ENCODE peak calls at places on chromosomes 11 and 22, in eight cellular contexts. K is NCI-H146, R is mucosa of descending colon, N is neural crest cell, U is tibial nerve, S is hippocampal formation, Z is amniotic epithelial cell, D is HTR-8/SVneo. B is an unnamed sample.

GRCh38 chr11:3201112-3201581 is 17.5 kb downstream of the MRGPRG start:
- DNase-seq in K (no peak), R (no peak), N (no peak), U (no peak), S (no peak), Z (no peak), D (no peak), B (no peak)

GRCh38 chr11:104956528-104956927 is 11.8 kb downstream of the CASP4 start:
- DNase-seq in K (no peak), R (no peak), N (no peak), U (no peak), S (no peak), Z (peak; percentile 46), D (no peak), B (no peak)

GRCh38 chr22:23786261-23786710 is 480 bp upstream of the SMARCB1 start:
- DNase-seq in K (no peak), R (no peak), N (no peak), U (no peak), S (no peak), Z (no peak), D (no peak), B (no peak)

GRCh38 chr22:37077802-37078448 is 26.4 kb downstream of the KCTD17 start:
- DNase-seq in K (peak; percentile 1), R (peak; percentile 81), N (peak; percentile 77), U (peak; percentile 47), S (peak; percentile 27), Z (peak; percentile 34), D (peak; percentile 56), B (no peak)

GRCh38 chr11:16809901-16810668 is 71.6 kb downstream of the C11orf58 start:
- DNase-seq in K (no peak), R (no peak), N (no peak), U (no peak), S (peak; percentile 70), Z (peak; percentile 50), D (no peak), B (no peak)

GRCh38 chr11:28649922-28650321 is 541.7 kb downstream of the METTL15 start:
- DNase-seq in K (no peak), R (no peak), N (no peak), U (no peak), S (no peak), Z (no peak), D (no peak), B (no peak)

GRCh38 chr22:29314074-29314473 is 1.4 kb downstream of the RASL10A start:
- DNase-seq in K (peak; percentile 53), R (peak; percentile 78), N (no peak), U (no peak), S (no peak), Z (no peak), D (no peak), B (no peak)

GRCh38 chr11:58645854-58646253 is 23.4 kb downstream of the CNTF start:
- DNase-seq in K (no peak), R (no peak), N (no peak), U (no peak), S (no peak), Z (no peak), D (no peak), B (no peak)

GRCh38 chr22:29071261-29072045 is 1.4 kb upstream of the KREMEN1 start:
- DNase-seq in K (peak; percentile 69), R (peak; percentile 78), N (peak; percentile 42), U (no peak), S (no peak), Z (no peak), D (no peak), B (no peak)

GRCh38 chr11:125941241-125941605 is 4.6 kb upstream of the VSIG10L2 start:
- DNase-seq in K (peak; percentile 50), R (no peak), N (no peak), U (no peak), S (no peak), Z (no peak), D (no peak), B (no peak)

GRCh38 chr11:6237903-6238302 is 986 bp upstream of the CNGA4 start:
- DNase-seq in K (peak; percentile 89), R (no peak), N (no peak), U (no peak), S (no peak), Z (no peak), D (no peak), B (no peak)

GRCh38 chr22:37983860-37984791 is at the start of gene SOX10:
- DNase-seq in K (no peak), R (no peak), N (peak; percentile 61), U (no peak), S (peak; percentile 81), Z (no peak), D (no peak), B (no peak)

GRCh38 chr22:46041642-46042041 is 64.7 kb upstream of the WNT7B start:
- DNase-seq in K (peak; percentile 55), R (no peak), N (no peak), U (no peak), S (no peak), Z (no peak), D (no peak), B (no peak)

GRCh38 chr11:95675585-95675984 is 114.0 kb downstream of the FAM76B start:
- DNase-seq in K (no peak), R (no peak), N (no peak), U (no peak), S (no peak), Z (no peak), D (no peak), B (no peak)

GRCh38 chr11:78419327-78419726 is 1.7 kb upstream of the GAB2 start:
- DNase-seq in K (no peak), R (peak; percentile 39), N (no peak), U (peak; percentile 72), S (no peak), Z (peak; percentile 100), D (peak; percentile 21), B (peak; percentile 27)

GRCh38 chr22:40202225-40202944 is 24.7 kb downstream of the TNRC6B start:
- DNase-seq in K (no peak), R (no peak), N (no peak), U (no peak), S (no peak), Z (peak; percentile 12), D (no peak), B (no peak)

GRCh38 chr22:49670610-49671330 is 156.9 kb downstream of the BRD1 start:
- DNase-seq in K (peak; percentile 63), R (no peak), N (peak; percentile 26), U (no peak), S (no peak), Z (no peak), D (no peak), B (no peak)

GRCh38 chr11:61762798-61763197 is 10.4 kb downstream of the MYRF start:
- DNase-seq in K (no peak), R (no peak), N (no peak), U (no peak), S (no peak), Z (peak; percentile 81), D (no peak), B (no peak)

GRCh38 chr11:43818220-43818619 is 62.4 kb upstream of the ALKBH3 start:
- DNase-seq in K (no peak), R (no peak), N (no peak), U (no peak), S (no peak), Z (no peak), D (no peak), B (no peak)

GRCh38 chr22:21866821-21867527 is 471 bp downstream of the MAPK1 start:
- DNase-seq in K (peak; percentile 56), R (peak; percentile 34), N (peak; percentile 9), U (no peak), S (no peak), Z (no peak), D (no peak), B (peak; percentile 51)

GRCh38 chr11:75195164-75195962 is 44.5 kb downstream of the SLCO2B1 start:
- DNase-seq in K (no peak), R (no peak), N (no peak), U (peak; percentile 58), S (peak; percentile 66), Z (no peak), D (no peak), B (no peak)

GRCh38 chr11:112941096-112941495 is 20.1 kb upstream of the NCAM1 start:
- DNase-seq in K (no peak), R (no peak), N (no peak), U (no peak), S (no peak), Z (no peak), D (no peak), B (no peak)

GRCh38 chr11:65016705-65017104 is 2.7 kb downstream of the ARL2 start:
- DNase-seq in K (no peak), R (no peak), N (no peak), U (no peak), S (no peak), Z (no peak), D (no peak), B (no peak)

GRCh38 chr11:59183768-59184167 is 11.8 kb downstream of the DTX4 start:
- DNase-seq in K (no peak), R (no peak), N (no peak), U (peak; percentile 54), S (no peak), Z (peak; percentile 74), D (no peak), B (no peak)

GRCh38 chr11:82080160-82080559 is 653.5 kb downstream of the FAM181B start:
- DNase-seq in K (no peak), R (no peak), N (no peak), U (no peak), S (no peak), Z (no peak), D (no peak), B (no peak)

GRCh38 chr22:37760152-37760551 is 47.6 kb upstream of the GCAT start:
- DNase-seq in K (peak; percentile 6), R (no peak), N (no peak), U (no peak), S (no peak), Z (no peak), D (no peak), B (no peak)

GRCh38 chr11:47234669-47235075 is 13.9 kb downstream of the ACP2 start:
- DNase-seq in K (no peak), R (no peak), N (no peak), U (no peak), S (no peak), Z (no peak), D (no peak), B (no peak)

GRCh38 chr22:48717883-48718817 is 1109.5 kb downstream of the BRD1 start:
- DNase-seq in K (no peak), R (no peak), N (no peak), U (no peak), S (no peak), Z (no peak), D (no peak), B (no peak)

GRCh38 chr11:16791494-16791961 is 53.1 kb downstream of the C11orf58 start:
- DNase-seq in K (no peak), R (no peak), N (no peak), U (peak; percentile 49), S (no peak), Z (peak; percentile 98), D (peak; percentile 83), B (no peak)

GRCh38 chr11:118928870-118929495 is 3.3 kb upstream of the BCL9L start:
- DNase-seq in K (peak; percentile 55), R (no peak), N (no peak), U (no peak), S (peak; percentile 84), Z (peak; percentile 56), D (peak; percentile 73), B (peak; percentile 52)

GRCh38 chr11:44912270-44912987 is 38.3 kb downstream of the TP53I11 start:
- DNase-seq in K (no peak), R (no peak), N (peak; percentile 29), U (no peak), S (no peak), Z (no peak), D (no peak), B (no peak)

GRCh38 chr11:17703951-17704350 is 15.4 kb upstream of the MYOD1 start:
- DNase-seq in K (no peak), R (no peak), N (no peak), U (no peak), S (no peak), Z (peak; percentile 64), D (no peak), B (no peak)

GRCh38 chr11:21811572-21811971 is 381.3 kb upstream of the ANO5 start:
- DNase-seq in K (peak; percentile 60), R (no peak), N (no peak), U (no peak), S (no peak), Z (no peak), D (no peak), B (no peak)

GRCh38 chr11:59186130-59186594 is 14.2 kb downstream of the DTX4 start:
- DNase-seq in K (peak; percentile 51), R (peak; percentile 92), N (peak; percentile 62), U (no peak), S (peak; percentile 14), Z (peak; percentile 19), D (peak; percentile 46), B (no peak)

B was measured in NCI-H2227 treated with DMSO at 0.1 percent for 48 hours.